ENCODE peak calls at places on chromosomes 2 and 18, in six cellular contexts. E is HepG2, G is GM23248, Q is uterus, F is left ventricle myocardium inferior, W is cardiac muscle cell. B is an unnamed sample.
A peak's percentile ranks its signal among the peaks of the same experiment; 100 is the strongest.

GRCh38 chr18:25164837-25165791 is 186.9 kb downstream of the ZNF521 start:
- DNase-seq in E (peak; percentile 2), G (peak; percentile 55), Q (no peak), F (peak; percentile 15), W (peak; percentile 43), B (peak; percentile 49)

GRCh38 chr18:76446746-76447267 is 48.2 kb downstream of the ZNF516 start:
- DNase-seq in E (no peak), G (peak; percentile 40), Q (no peak), F (no peak), W (no peak), B (no peak)

GRCh38 chr18:44579028-44579692 is 101.5 kb upstream of the SETBP1 start:
- DNase-seq in E (peak; percentile 1), G (peak; percentile 76), Q (no peak), F (no peak), W (peak; percentile 51), B (no peak)

GRCh38 chr2:27039871-27040270 is 7.1 kb downstream of the TMEM214 start:
- DNase-seq in E (no peak), G (no peak), Q (no peak), F (no peak), W (no peak), B (no peak)

GRCh38 chr18:12934454-12935071 is 13.2 kb upstream of the SEH1L start:
- DNase-seq in E (peak; percentile 82), G (peak; percentile 90), Q (peak; percentile 79), F (peak; percentile 79), W (peak; percentile 90), B (peak; percentile 94)

GRCh38 chr18:48706630-48707206 is 167.9 kb downstream of the CTIF start:
- DNase-seq in E (no peak), G (no peak), Q (no peak), F (no peak), W (no peak), B (no peak)

GRCh38 chr2:28522479-28522878 is 26.6 kb downstream of the PLB1 start:
- DNase-seq in E (no peak), G (no peak), Q (no peak), F (no peak), W (no peak), B (no peak)

GRCh38 chr2:226985227-226985946 is 149.5 kb downstream of the RHBDD1 start:
- DNase-seq in E (peak; percentile 72), G (peak; percentile 89), Q (peak; percentile 44), F (no peak), W (peak; percentile 65), B (no peak)

GRCh38 chr18:28136071-28136470 is 40.9 kb downstream of the CDH2 start:
- DNase-seq in E (no peak), G (no peak), Q (no peak), F (no peak), W (no peak), B (no peak)

GRCh38 chr2:137190411-137191190 is 425.3 kb downstream of the THSD7B start:
- DNase-seq in E (no peak), G (peak; percentile 56), Q (no peak), F (peak; percentile 22), W (peak; percentile 64), B (peak; percentile 51)

GRCh38 chr2:109592905-109593304 is 20.9 kb downstream of the SEPTIN10 start:
- DNase-seq in E (no peak), G (no peak), Q (no peak), F (no peak), W (no peak), B (no peak)

GRCh38 chr2:67783026-67783425 is 279.8 kb downstream of the C1D start:
- DNase-seq in E (no peak), G (no peak), Q (peak; percentile 24), F (no peak), W (no peak), B (no peak)

GRCh38 chr18:22703883-22704626 is 229.1 kb upstream of the RBBP8 start:
- DNase-seq in E (peak; percentile 48), G (peak; percentile 52), Q (no peak), F (no peak), W (peak; percentile 66), B (no peak)

GRCh38 chr2:10039658-10040410 is 3.5 kb upstream of the KLF11 start:
- DNase-seq in E (no peak), G (peak; percentile 89), Q (no peak), F (no peak), W (no peak), B (peak; percentile 82)

GRCh38 chr2:128450211-128451015 is 131.7 kb upstream of the HS6ST1 start:
- DNase-seq in E (no peak), G (no peak), Q (no peak), F (no peak), W (no peak), B (no peak)

GRCh38 chr2:132774189-132774588 is 104.2 kb upstream of the LYPD1 start:
- DNase-seq in E (no peak), G (no peak), Q (no peak), F (no peak), W (no peak), B (no peak)

GRCh38 chr2:47067788-47068407 is 87.2 kb downstream of the STPG4 start:
- DNase-seq in E (peak; percentile 43), G (no peak), Q (no peak), F (no peak), W (no peak), B (peak; percentile 50)

GRCh38 chr2:187541086-187542085 is 12.8 kb downstream of the TFPI start:
- DNase-seq in E (peak; percentile 98), G (peak; percentile 93), Q (no peak), F (no peak), W (no peak), B (no peak)

GRCh38 chr2:100995309-100996075 is 6.6 kb upstream of the RPL31 start:
- DNase-seq in E (no peak), G (no peak), Q (no peak), F (no peak), W (no peak), B (peak; percentile 46)

GRCh38 chr2:19364014-19364413 is 5.6 kb upstream of the OSR1 start:
- DNase-seq in E (no peak), G (no peak), Q (no peak), F (no peak), W (no peak), B (no peak)

GRCh38 chr2:19363474-19363778 is 5.0 kb upstream of the OSR1 start:
- DNase-seq in E (no peak), G (no peak), Q (no peak), F (no peak), W (no peak), B (peak; percentile 60)

GRCh38 chr2:19362094-19362649 is 3.7 kb upstream of the OSR1 start:
- DNase-seq in E (no peak), G (peak; percentile 57), Q (no peak), F (no peak), W (no peak), B (no peak)

GRCh38 chr2:19361325-19361990 is 3.0 kb upstream of the OSR1 start:
- DNase-seq in E (no peak), G (peak; percentile 71), Q (no peak), F (peak; percentile 33), W (no peak), B (peak; percentile 79)

DNA sequence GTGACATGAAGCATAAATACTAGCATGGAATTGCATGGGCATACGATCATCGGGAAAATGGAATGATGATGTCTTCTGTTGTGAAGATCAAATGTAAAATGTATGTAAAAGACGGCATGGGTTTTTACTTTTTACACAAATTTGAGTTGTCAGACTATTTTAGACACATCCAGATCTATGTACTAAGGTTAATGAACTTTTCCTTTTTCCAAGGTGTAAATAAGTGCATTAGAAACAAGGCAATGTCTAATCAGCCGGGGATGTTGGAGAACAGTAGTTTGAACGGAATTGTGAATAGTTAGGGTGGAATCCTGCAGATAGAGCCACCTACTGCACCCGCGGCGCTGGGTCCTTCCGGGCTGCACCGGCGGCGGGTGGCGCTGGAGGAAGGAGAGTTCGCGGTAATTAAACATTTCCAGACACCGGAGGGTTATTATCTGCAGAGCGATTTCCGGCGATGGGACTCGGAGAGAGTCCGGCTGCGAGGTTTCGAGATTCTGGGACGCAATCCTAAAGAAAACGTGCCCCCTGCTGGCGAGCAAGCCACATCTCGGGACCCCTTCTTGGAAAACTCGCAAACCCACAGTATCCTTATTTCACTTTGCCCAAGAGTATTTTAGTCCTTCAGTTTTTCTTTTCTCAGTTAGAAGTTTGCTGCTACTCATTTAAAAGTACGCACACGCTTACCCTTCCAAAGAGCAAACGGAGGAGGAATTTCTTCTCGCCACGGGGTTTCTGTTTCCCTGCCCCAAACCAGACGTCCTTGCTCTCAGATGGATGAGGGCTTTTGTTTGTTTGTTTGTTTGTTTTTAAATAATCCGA is 4.4 kb upstream of the OSR1 start:
- DNase-seq in E (peak; percentile 79), G (peak; percentile 95), Q (peak; percentile 84), F (peak; percentile 75), W (peak; percentile 86), B (peak; percentile 89)
- H3K27ac ChIP-seq in E (no peak overlapping the region), G (peak overlapping the region; percentile 2), Q (peak overlapping the region; percentile 61), F (peak overlapping the region; percentile 53), W (no peak overlapping the region), B (peak overlapping the region; percentile 43)

DNA sequence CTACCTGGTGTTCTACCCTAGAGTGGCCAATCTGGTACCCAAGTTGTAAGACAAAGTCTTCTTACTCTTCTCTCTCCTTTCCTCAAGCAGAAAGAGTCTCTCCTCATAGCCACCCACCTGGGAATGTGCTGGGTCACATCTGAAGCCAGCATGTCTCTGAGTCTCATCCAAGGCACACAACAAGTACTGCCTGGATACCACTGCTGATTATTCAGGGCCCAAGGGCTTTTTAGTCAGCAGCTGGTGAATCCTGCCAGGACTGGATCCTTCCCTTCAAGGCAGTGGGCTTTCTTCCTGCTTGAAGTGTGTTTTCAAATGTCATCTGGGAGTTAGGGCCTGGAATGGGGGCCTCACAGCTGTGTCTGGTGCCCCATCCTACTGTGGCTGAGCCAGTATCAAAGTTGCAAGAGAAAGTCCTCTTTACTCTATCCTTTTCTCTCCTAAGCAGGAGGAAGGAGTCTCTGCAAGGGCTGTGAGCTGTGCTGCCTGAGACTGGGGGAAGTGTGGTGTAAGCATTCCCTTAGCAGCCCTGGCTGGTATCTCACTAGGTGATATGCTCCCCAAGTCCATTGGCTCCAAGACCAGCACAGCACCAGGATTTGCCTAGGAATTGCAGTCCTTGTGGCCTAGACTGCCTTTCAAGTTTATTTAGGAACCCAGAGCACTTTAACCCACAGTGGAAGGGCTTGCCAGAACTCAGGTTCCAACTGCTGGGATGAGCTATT is 27.2 kb downstream of the OXER1 start:
- DNase-seq in E (no peak), G (peak; percentile 15), Q (no peak), F (no peak), W (no peak), B (no peak)
- H3K9me3 ChIP-seq in E (no peaks in the 10 kb centered on the region), G (no peaks in the 10 kb centered on the region), Q (no peaks in the 10 kb centered on the region), F (peaks cover 24% of the 10 kb centered on the region), W (no peaks in the 10 kb centered on the region), B (no peaks in the 10 kb centered on the region)

GRCh38 chr2:43026451-43027102 is 199.8 kb downstream of the ZFP36L2 start:
- DNase-seq in E (no peak), G (no peak), Q (no peak), F (no peak), W (no peak), B (no peak)

GRCh38 chr2:43023791-43024514 is 202.5 kb downstream of the ZFP36L2 start:
- DNase-seq in E (no peak), G (no peak), Q (no peak), F (no peak), W (no peak), B (no peak)

GRCh38 chr2:43025709-43026290 is 200.6 kb downstream of the ZFP36L2 start:
- DNase-seq in E (no peak), G (no peak), Q (no peak), F (no peak), W (no peak), B (no peak)

GRCh38 chr2:43022896-43023295 is 203.5 kb downstream of the ZFP36L2 start:
- DNase-seq in E (no peak), G (no peak), Q (no peak), F (no peak), W (no peak), B (no peak)

GRCh38 chr2:43024515-43024962 is 201.9 kb downstream of the ZFP36L2 start:
- DNase-seq in E (no peak), G (peak; percentile 47), Q (peak; percentile 75), F (peak; percentile 66), W (peak; percentile 76), B (peak; percentile 91)
- H3K27ac ChIP-seq in E (no peak overlapping the region), G (no peak overlapping the region), Q (peak overlapping the region; percentile 57), F (no peak overlapping the region), W (no peak overlapping the region), B (no peak overlapping the region)

GRCh38 chr2:15842771-15843666 is 97.3 kb upstream of the MYCN start:
- DNase-seq in E (no peak), G (no peak), Q (no peak), F (no peak), W (no peak), B (no peak)
- H3K9me3 ChIP-seq in E (no peaks in the 10 kb centered on the region), G (no peaks in the 10 kb centered on the region), Q (no peaks in the 10 kb centered on the region), F (no peaks in the 10 kb centered on the region), W (no peaks in the 10 kb centered on the region), B (no peaks in the 10 kb centered on the region)

B was measured in right cardiac atrium.